ENCODE peak calls at places on chromosomes 12 and 14, in six cellular contexts. Q is lower leg skin, H is AG09309, T is astrocyte of the spinal cord, X is AG04449, U is lung. P is an unnamed sample.

GRCh38 chr12:95877622-95878021 is 18.9 kb downstream of the SNRPF start:
- DNase-seq in Q (no peak), H (no peak), T (no peak), X (no peak), U (no peak), P (no peak)

GRCh38 chr12:49661191-49661590 is 37.8 kb downstream of the PRPF40B start:
- DNase-seq in Q (no peak), H (no peak), T (no peak), X (no peak), U (no peak), P (peak; percentile 49)

GRCh38 chr12:105574056-105574715 is 243.7 kb downstream of the C12orf75 start:
- DNase-seq in Q (no peak), H (no peak), T (no peak), X (no peak), U (no peak), P (no peak)

GRCh38 chr14:75454963-75455546 is 27.2 kb downstream of the JDP2 start:
- DNase-seq in Q (peak; percentile 92), H (peak; percentile 41), T (peak; percentile 68), X (peak; percentile 26), U (peak; percentile 77), P (no peak)

GRCh38 chr12:18479266-18479665 is 217.9 kb downstream of the PIK3C2G start:
- DNase-seq in Q (no peak), H (no peak), T (no peak), X (no peak), U (no peak), P (no peak)

GRCh38 chr12:12562585-12563245 is at the start of gene DUSP16:
- DNase-seq in Q (peak; percentile 97), H (peak; percentile 69), T (peak; percentile 96), X (peak; percentile 66), U (peak; percentile 87), P (no peak)

GRCh38 chr12:79834712-79835376 is 100.1 kb downstream of the PPP1R12A start:
- DNase-seq in Q (no peak), H (no peak), T (no peak), X (no peak), U (no peak), P (no peak)

GRCh38 chr14:20857630-20858261 is 33.4 kb upstream of the RNASE3 start:
- DNase-seq in Q (peak; percentile 91), H (no peak), T (peak; percentile 49), X (no peak), U (peak; percentile 71), P (no peak)

GRCh38 chr12:3668479-3669165 is 84.3 kb downstream of the CRACR2A start:
- DNase-seq in Q (no peak), H (no peak), T (no peak), X (no peak), U (no peak), P (no peak)

GRCh38 chr14:103862393-103862782 is 15.0 kb upstream of the PPP1R13B start:
- DNase-seq in Q (no peak), H (no peak), T (no peak), X (no peak), U (no peak), P (no peak)

GRCh38 chr14:94079891-94080605 is 954 bp downstream of the DDX24 start:
- DNase-seq in Q (no peak), H (no peak), T (peak; percentile 50), X (no peak), U (no peak), P (no peak)

GRCh38 chr12:94614288-94614721 is 36.1 kb downstream of the TMCC3 start:
- DNase-seq in Q (no peak), H (no peak), T (no peak), X (no peak), U (no peak), P (no peak)

GRCh38 chr12:30415777-30416176 is 279.9 kb downstream of the IPO8 start:
- DNase-seq in Q (no peak), H (no peak), T (no peak), X (no peak), U (no peak), P (no peak)

GRCh38 chr12:132227782-132228417 is 83.6 kb downstream of the NOC4L start:
- DNase-seq in Q (no peak), H (no peak), T (no peak), X (no peak), U (no peak), P (no peak)

GRCh38 chr12:102120886-102121285 is 903 bp downstream of the PARPBP start:
- DNase-seq in Q (no peak), H (no peak), T (peak; percentile 18), X (no peak), U (no peak), P (no peak)

GRCh38 chr12:111122458-111122878 is 202.1 kb upstream of the MYL2 start:
- DNase-seq in Q (no peak), H (no peak), T (no peak), X (no peak), U (no peak), P (no peak)

GRCh38 chr12:70919597-70920035 is 922 bp downstream of the PTPRR start:
- DNase-seq in Q (no peak), H (no peak), T (peak; percentile 2), X (no peak), U (no peak), P (no peak)

GRCh38 chr12:77943466-77943865 is 112.8 kb downstream of the NAV3 start:
- DNase-seq in Q (no peak), H (no peak), T (peak; percentile 66), X (peak; percentile 41), U (no peak), P (no peak)

GRCh38 chr14:99127651-99128167 is 144.3 kb downstream of the BCL11B start:
- DNase-seq in Q (peak; percentile 78), H (no peak), T (peak; percentile 31), X (peak; percentile 1), U (peak; percentile 28), P (no peak)

DNA sequence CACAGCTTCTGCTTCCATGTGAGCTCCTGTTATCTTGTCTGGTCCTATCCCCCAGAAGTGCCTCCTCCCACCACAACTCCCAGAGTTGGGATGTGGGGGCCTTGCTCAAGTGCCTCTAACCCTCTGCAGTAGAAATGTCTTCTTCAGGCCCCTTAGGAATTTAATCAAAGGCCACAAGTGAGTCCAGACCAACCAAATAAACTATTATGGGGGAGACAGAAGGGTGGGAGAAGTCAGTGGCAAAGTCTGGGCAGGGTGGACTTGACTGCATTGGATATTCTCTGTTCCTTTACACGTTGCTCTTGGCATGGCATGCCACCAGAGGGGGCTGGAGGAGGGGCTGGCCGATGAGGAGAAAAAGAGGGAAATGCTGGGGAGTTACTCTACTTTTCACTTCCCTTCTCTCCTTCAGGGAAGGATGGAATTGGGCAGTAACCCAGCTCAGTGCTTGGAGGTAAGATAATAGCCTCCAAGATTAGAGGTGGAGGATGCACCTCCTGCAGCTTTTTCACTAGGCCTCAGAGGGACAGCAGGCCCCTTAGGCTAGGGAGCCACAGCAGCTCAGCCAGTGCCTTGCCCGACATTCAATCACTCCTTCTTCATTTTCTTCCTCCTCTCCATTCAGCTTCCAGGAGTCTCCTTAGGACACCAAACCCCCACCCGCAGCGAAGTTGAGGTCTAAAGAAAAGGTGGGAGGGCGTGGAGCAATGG is 1.2 kb upstream of the AP1G2 start:
- DNase-seq in Q (peak; percentile 83), H (no peak), T (no peak), X (no peak), U (no peak), P (no peak)
- TF ChIP-seq CTCF in Q (no peak), H (peak; percentile 37), T (peak; percentile 48), X (peak; percentile 27), U (no peak), P (peak; percentile 54)

GRCh38 chr14:34620115-34620514 is 9.8 kb downstream of the SNX6 start:
- DNase-seq in Q (peak; percentile 66), H (no peak), T (no peak), X (no peak), U (no peak), P (no peak)

GRCh38 chr14:34616360-34616759 is 13.6 kb downstream of the SNX6 start:
- DNase-seq in Q (no peak), H (no peak), T (no peak), X (no peak), U (no peak), P (no peak)

GRCh38 chr14:34614638-34615037 is 15.3 kb downstream of the SNX6 start:
- DNase-seq in Q (peak; percentile 37), H (no peak), T (no peak), X (no peak), U (no peak), P (no peak)

GRCh38 chr14:34619399-34619920 is 10.5 kb downstream of the SNX6 start:
- DNase-seq in Q (no peak), H (no peak), T (no peak), X (no peak), U (no peak), P (no peak)

GRCh38 chr14:34615507-34615906 is 14.4 kb downstream of the SNX6 start:
- DNase-seq in Q (no peak), H (no peak), T (no peak), X (no peak), U (no peak), P (no peak)
- H3K4me3 ChIP-seq in Q (no peak overlapping the region), H (no peak overlapping the region), T (no peak overlapping the region), X (no peak overlapping the region), U (no peak overlapping the region), P (no peak overlapping the region)

DNA sequence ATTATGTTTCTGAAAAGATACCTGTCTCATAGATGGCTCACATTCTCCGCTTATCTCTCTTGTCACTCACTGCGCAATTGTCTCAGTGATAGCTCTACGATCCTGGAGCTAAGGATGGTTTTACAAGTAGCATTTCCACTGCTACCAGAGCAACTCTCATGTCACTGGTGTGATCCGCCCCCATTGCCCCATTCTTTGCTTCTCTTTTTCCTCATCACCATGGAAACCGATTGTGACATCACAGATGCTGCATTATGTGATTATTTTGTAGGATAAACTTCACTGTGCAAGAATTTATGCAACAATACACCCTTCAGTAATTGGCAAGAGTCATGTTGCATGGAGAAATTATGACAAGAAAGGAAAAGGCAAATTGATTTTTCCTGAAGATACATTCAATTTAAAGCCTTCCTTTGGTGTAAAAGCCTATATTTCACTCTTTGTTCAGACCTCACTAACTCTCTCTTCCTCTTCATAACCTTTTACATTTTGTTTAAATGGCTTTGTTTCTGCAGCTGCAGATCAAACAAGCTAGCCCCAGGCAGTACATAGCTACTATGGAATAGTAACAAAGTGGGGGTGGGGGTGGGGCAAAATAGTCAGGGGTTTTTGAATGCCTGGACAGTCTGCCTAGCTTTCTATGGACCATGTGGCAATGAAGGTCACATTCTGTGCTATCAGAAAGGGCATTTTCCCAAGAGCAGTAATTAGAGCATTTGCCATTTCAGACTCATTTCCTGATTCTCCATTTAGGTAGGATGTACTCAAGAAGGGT is 539.8 kb downstream of the NRXN3 start:
- DNase-seq in Q (no peak), H (no peak), T (no peak), X (no peak), U (no peak), P (no peak)
- TF ChIP-seq CTCF in Q (no peak), H (no peak), T (no peak), X (no peak), U (no peak), P (no peak)

DNA sequence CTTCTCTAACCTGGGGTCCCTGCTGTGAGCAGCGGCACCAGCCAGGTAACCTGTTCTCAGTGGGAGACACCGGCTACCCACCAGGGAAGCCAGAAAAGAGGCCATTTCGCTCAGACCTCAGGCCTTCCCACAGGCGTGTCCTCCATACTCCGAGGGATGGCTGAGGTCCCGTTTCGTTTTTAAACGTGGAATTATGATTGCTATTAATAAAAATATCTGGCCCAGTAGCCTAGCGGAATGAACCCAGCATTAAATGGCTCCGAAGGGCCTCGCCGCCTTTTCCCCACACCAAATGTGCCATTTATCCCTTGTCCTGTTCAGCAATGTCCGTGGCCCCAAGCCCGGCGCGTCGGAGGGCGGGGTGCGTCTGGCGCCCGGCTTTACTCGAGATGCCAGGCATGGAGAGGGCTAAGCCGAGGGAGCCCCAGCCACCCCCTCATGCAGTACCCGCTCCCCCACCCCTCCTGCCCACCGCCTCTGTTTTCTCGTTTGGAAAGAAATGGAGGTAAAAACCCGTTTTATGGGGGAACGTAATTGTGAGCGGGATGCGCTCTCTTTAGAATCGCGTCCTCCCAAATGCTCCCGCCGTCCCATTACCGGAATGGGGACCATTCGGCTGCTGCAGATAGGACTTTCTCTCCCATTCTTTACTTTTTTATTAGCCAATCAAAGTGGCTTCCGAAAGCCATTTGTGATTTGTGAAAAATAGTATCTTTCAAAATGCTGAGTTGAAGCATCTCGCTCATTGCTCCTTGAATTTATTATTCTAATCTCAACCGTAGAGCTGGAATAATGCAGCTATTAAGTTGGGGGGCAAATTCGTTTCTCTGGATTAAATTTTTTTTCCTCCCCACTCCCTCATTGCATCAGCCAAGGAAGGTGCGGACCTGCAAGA is 5.8 kb downstream of the HOXC8 start:
- DNase-seq in Q (no peak), H (no peak), T (no peak), X (no peak), U (no peak), P (no peak)
- H3K4me3 ChIP-seq in Q (no peak overlapping the region), H (no peak overlapping the region), T (no peak overlapping the region), X (peak overlapping the region; percentile 52), U (no peak overlapping the region), P (no peak overlapping the region)